ENCODE peak calls at places on chromosomes 3 and 15, in ten cellular contexts. A is esophagus squamous epithelium; U is fibroblast of mammary gland; Z is spleen; R is PC-9; P is psoas muscle; T is epithelial cell of esophagus; N is CD4-positive, alpha-beta T cell; Q is hepatocyte; G is glutamatergic neuron. X is an unnamed sample.

GRCh38 chr3:129597792-129598381 is 8.6 kb downstream of the PLXND1 start:
- DNase-seq in N (no peak), Q (no peak), R (no peak), U (no peak), T (no peak), G (no peak), P (no peak), A (no peak), Z (no peak), X (no peak)

GRCh38 chr3:150412599-150413069 is 4.5 kb downstream of the TSC22D2 start:
- DNase-seq in G (no peak), U (peak), P (no peak), T (peak), N (no peak), Z (no peak), Q (peak), A (no peak), R (no peak), X (peak)

GRCh38 chr3:188687389-188687788 is 484.4 kb upstream of the TPRG1 start:
- DNase-seq in A (no peak), P (no peak), T (peak), Z (no peak), U (peak), G (no peak), R (no peak), Q (no peak), N (no peak), X (no peak)

GRCh38 chr3:73490453-73491311 is 134.1 kb downstream of the PDZRN3 start:
- DNase-seq in U (peak), Z (peak), T (no peak), N (no peak), G (no peak), A (no peak), P (peak), Q (no peak), R (no peak), X (no peak)

GRCh38 chr3:25830373-25831305 is 40.7 kb downstream of the OXSM start:
- DNase-seq in T (no peak), N (no peak), P (no peak), R (no peak), Q (peak), G (no peak), U (no peak), A (no peak), Z (no peak), X (no peak)

GRCh38 chr15:40493089-40493840 is 22.5 kb downstream of the CHST14 start:
- DNase-seq in U (peak), N (no peak), A (no peak), Z (no peak), T (peak), P (no peak), G (no peak), R (no peak), Q (no peak), X (no peak)

GRCh38 chr15:36601952-36602351 is 22.5 kb downstream of the CDIN1 start:
- DNase-seq in N (no peak), R (no peak), Z (no peak), A (no peak), T (no peak), U (no peak), G (no peak), P (peak), Q (no peak), X (no peak)

GRCh38 chr3:148379763-148380162 is 317.9 kb upstream of the AGTR1 start:
- DNase-seq in A (no peak), T (peak), R (no peak), P (no peak), Z (no peak), U (peak), Q (peak), N (no peak), G (no peak), X (peak)

GRCh38 chr3:16060945-16061344 is 113.5 kb upstream of the GALNT15 start:
- DNase-seq in P (peak), T (peak), G (no peak), A (no peak), N (no peak), Q (peak), R (peak), Z (no peak), U (peak), X (no peak)

GRCh38 chr3:188881954-188882641 is 289.7 kb upstream of the TPRG1 start:
- DNase-seq in P (no peak), N (no peak), A (no peak), Z (no peak), T (peak), Q (no peak), R (no peak), U (peak), G (no peak), X (no peak)

GRCh38 chr3:64392001-64392400 is 166.7 kb upstream of the PRICKLE2 start:
- DNase-seq in T (no peak), Q (no peak), G (no peak), R (no peak), A (no peak), U (no peak), Z (no peak), N (no peak), P (no peak), X (no peak)

GRCh38 chr3:99321261-99321660 is 317.1 kb upstream of the COL8A1 start:
- DNase-seq in Z (no peak), T (no peak), Q (no peak), P (no peak), A (no peak), G (no peak), N (no peak), U (no peak), R (no peak), X (no peak)

GRCh38 chr3:53880396-53881345 is 1.3 kb downstream of the ACTR8 start:
- DNase-seq in R (no peak), U (peak), P (no peak), Z (no peak), N (no peak), A (no peak), G (no peak), T (no peak), Q (no peak), X (no peak)

GRCh38 chr3:46926871-46927717 is 49.5 kb downstream of the CCDC12 start:
- DNase-seq in A (no peak), P (no peak), N (no peak), Z (peak), R (no peak), Q (peak), U (no peak), G (no peak), T (peak), X (peak)

GRCh38 chr15:78131295-78132021 is at the start of gene CIB2:
- DNase-seq in P (peak), A (no peak), Q (peak), U (peak), R (peak), N (peak), T (peak), Z (peak), G (peak), X (peak)

GRCh38 chr3:8607285-8608040 is 37.1 kb downstream of the SSUH2 start:
- DNase-seq in G (peak), Z (no peak), R (peak), Q (peak), P (peak), T (peak), N (no peak), A (no peak), U (peak), X (no peak)

GRCh38 chr3:118408431-118408830 is 626.2 kb downstream of the IGSF11 start:
- DNase-seq in T (peak), U (no peak), N (no peak), R (no peak), P (no peak), G (no peak), Q (no peak), Z (no peak), A (no peak), X (no peak)

DNA sequence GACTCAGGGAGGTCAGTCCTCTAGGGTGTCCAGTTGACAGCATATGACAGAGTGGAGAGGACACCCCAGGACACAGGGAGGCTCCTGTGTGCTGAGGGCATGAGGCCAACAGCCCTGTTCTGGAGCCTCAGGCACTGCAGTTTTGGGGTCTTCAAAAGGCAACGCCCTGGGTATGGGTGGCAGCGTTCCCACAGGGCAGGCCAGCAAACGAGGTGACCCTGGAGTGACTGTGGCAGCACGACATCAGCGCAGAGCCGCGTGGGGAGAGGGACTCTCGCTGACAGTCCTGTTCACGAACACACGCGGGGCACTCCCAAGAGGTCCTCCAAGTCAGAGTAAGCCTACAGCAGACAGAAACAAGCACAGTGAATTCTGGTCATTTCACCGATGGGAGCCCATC is 41.4 kb upstream of the VPS8 start:
- DNase-seq in Z (peak), T (no peak), U (no peak), G (no peak), N (no peak), Q (no peak), A (no peak), R (no peak), P (no peak), X (no peak)
- TF ChIP-seq CTCF in Z (no peak), T (no peak), U (no peak), G (no peak), N (no peak), Q (no peak), A (no peak), R (no peak), P (no peak), X (no peak)

GRCh38 chr3:10726787-10727186 is 89.2 kb upstream of the SLC6A11 start:
- DNase-seq in A (no peak), Z (no peak), U (no peak), T (no peak), Q (no peak), G (no peak), R (no peak), P (no peak), N (no peak), X (no peak)
- TF ChIP-seq CTCF in A (no peak), Z (no peak), U (no peak), T (no peak), Q (no peak), G (no peak), R (no peak), P (no peak), N (no peak), X (no peak)

GRCh38 chr15:38702178-38702912 is 137.7 kb upstream of the RASGRP1 start:
- DNase-seq in G (no peak), T (peak), P (no peak), Z (no peak), R (peak), A (no peak), Q (peak), U (no peak), N (no peak), X (no peak)

GRCh38 chr15:38696790-38697495 is 132.3 kb upstream of the RASGRP1 start:
- DNase-seq in A (no peak), R (no peak), Z (no peak), N (no peak), U (no peak), T (no peak), G (no peak), Q (no peak), P (no peak), X (no peak)

GRCh38 chr15:38701134-38701533 is 136.5 kb upstream of the RASGRP1 start:
- DNase-seq in Z (no peak), U (no peak), T (no peak), G (no peak), R (no peak), N (no peak), A (no peak), P (no peak), Q (no peak), X (no peak)

GRCh38 chr15:38698215-38698614 is 133.6 kb upstream of the RASGRP1 start:
- DNase-seq in T (no peak), G (no peak), P (no peak), N (no peak), Q (no peak), A (no peak), U (no peak), Z (no peak), R (no peak), X (no peak)

GRCh38 chr15:38699633-38700230 is 135.1 kb upstream of the RASGRP1 start:
- DNase-seq in Q (peak), Z (no peak), A (no peak), R (peak), U (peak), N (peak), G (peak), P (peak), T (peak), X (peak)
- TF ChIP-seq CTCF in Q (peak), Z (peak), A (peak), R (peak), U (peak), N (peak), G (peak), P (peak), T (peak), X (peak)

GRCh38 chr3:75341324-75342067 is 322.6 kb upstream of the FRG2C start:
- DNase-seq in P (no peak), T (no peak), G (no peak), A (no peak), U (peak), N (no peak), Q (no peak), R (no peak), Z (no peak), X (no peak)
- TF ChIP-seq CTCF in P (no peak), T (no peak), G (no peak), A (no peak), U (no peak), N (no peak), Q (no peak), R (no peak), Z (no peak), X (no peak)

GRCh38 chr15:80475572-80475971 is 71.4 kb downstream of the ARNT2 start:
- DNase-seq in U (no peak), P (no peak), Z (no peak), G (no peak), Q (no peak), T (no peak), R (no peak), A (no peak), N (no peak), X (no peak)
- TF ChIP-seq CTCF in U (peak), P (peak), Z (no peak), G (peak), Q (no peak), T (peak), R (peak), A (no peak), N (no peak), X (no peak)

GRCh38 chr3:84960994-84961393 is 2.2 kb downstream of the CADM2 start:
- DNase-seq in R (no peak), Z (no peak), A (no peak), Q (no peak), T (no peak), N (no peak), U (no peak), P (no peak), G (no peak), X (no peak)
- TF ChIP-seq CTCF in R (no peak), Z (no peak), A (no peak), Q (no peak), T (no peak), N (no peak), U (no peak), P (no peak), G (no peak), X (no peak)

GRCh38 chr3:173221010-173221409 is 80.0 kb upstream of the SPATA16 start:
- DNase-seq in A (no peak), Q (no peak), U (no peak), Z (no peak), R (peak), G (no peak), T (peak), N (no peak), P (no peak), X (no peak)
- TF ChIP-seq CTCF in A (no peak), Q (no peak), U (peak), Z (no peak), R (peak), G (peak), T (peak), N (no peak), P (no peak), X (no peak)

GRCh38 chr3:51642462-51642861 is 28.6 kb upstream of the TEX264 start:
- DNase-seq in T (no peak), R (no peak), G (no peak), Z (no peak), P (no peak), N (no peak), Q (no peak), U (peak), A (no peak), X (no peak)
- TF ChIP-seq CTCF in T (peak), R (peak), G (peak), Z (no peak), P (no peak), N (peak), Q (peak), U (peak), A (no peak), X (no peak)

DNA sequence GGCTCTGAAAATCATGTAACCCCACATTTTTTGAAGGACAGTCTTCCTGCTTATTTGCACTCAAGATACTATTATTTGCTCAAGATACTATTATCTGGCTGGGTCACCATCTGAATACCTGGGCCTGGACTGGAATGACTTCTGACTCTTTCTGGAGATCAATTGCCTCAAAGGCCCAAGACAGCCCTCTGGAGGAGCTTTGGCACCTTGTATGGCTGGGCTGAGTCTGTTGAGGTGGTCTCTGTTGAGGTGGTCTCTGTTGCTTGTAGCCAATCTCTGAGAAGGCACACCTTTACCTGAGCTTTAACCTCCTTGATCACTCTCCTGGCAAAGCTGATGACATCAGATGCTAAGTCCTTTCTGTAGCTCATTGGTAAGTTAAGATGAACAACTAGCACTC is 33.0 kb downstream of the SPATA12 start:
- DNase-seq in P (no peak), G (no peak), A (no peak), T (no peak), R (no peak), N (no peak), Z (no peak), Q (no peak), U (no peak), X (no peak)
- TF ChIP-seq CTCF in P (no peak), G (no peak), A (no peak), T (no peak), R (no peak), N (no peak), Z (no peak), Q (peak), U (no peak), X (peak)

GRCh38 chr3:51390186-51390585 is 899 bp upstream of the RBM15B start:
- DNase-seq in G (no peak), R (no peak), Q (no peak), A (no peak), P (no peak), Z (no peak), N (no peak), U (no peak), T (no peak), X (no peak)

GRCh38 chr3:51386852-51387229 is 1.8 kb downstream of the MANF start:
- DNase-seq in A (no peak), G (no peak), Z (no peak), R (no peak), T (no peak), Q (no peak), N (peak), P (no peak), U (no peak), X (no peak)

GRCh38 chr3:51386159-51386851 is 1.2 kb downstream of the MANF start:
- DNase-seq in T (no peak), G (no peak), Q (no peak), U (no peak), P (no peak), Z (no peak), R (no peak), A (no peak), N (peak), X (no peak)

GRCh38 chr3:51389423-51390183 is 1.5 kb upstream of the RBM15B start:
- DNase-seq in G (peak), N (peak), Z (peak), T (peak), R (no peak), U (peak), A (no peak), Q (peak), P (peak), X (peak)

GRCh38 chr3:51388286-51389029 is 2.6 kb upstream of the RBM15B start:
- DNase-seq in Q (peak), P (no peak), G (no peak), U (peak), T (peak), R (peak), A (no peak), N (no peak), Z (no peak), X (no peak)
- TF ChIP-seq CTCF in Q (peak), P (no peak), G (no peak), U (peak), T (peak), R (peak), A (peak), N (no peak), Z (no peak), X (no peak)

X was measured in GM20000.